ENCODE peak calls at places on chromosomes 12 and 14, in four cellular contexts. H, I, P and A are unnamed samples.

GRCh38 chr14:24139272-24139934 is 2.0 kb downstream of the EMC9 start:
- DNase-seq in H (no peak), I (no peak), P (no peak), A (no peak)

GRCh38 chr14:95244587-95244986 is 75.1 kb downstream of the CLMN start:
- DNase-seq in H (no peak), I (no peak), P (no peak), A (no peak)

GRCh38 chr12:34395056-34396005 is 373.0 kb downstream of the ALG10 start:
- DNase-seq in H (no peak), I (peak; percentile 42), P (no peak), A (peak; percentile 33)

GRCh38 chr14:60214415-60215126 is 34.5 kb upstream of the PPM1A start:
- DNase-seq in H (no peak), I (no peak), P (no peak), A (no peak)

GRCh38 chr12:128621304-128621703 is 202.5 kb downstream of the SLC15A4 start:
- DNase-seq in H (no peak), I (no peak), P (no peak), A (no peak)

GRCh38 chr12:87152841-87153528 is 876.2 kb downstream of the C12orf50 start:
- DNase-seq in H (no peak), I (no peak), P (peak; percentile 12), A (no peak)

GRCh38 chr12:57655541-57656240 is 22.7 kb upstream of the B4GALNT1 start:
- DNase-seq in H (no peak), I (no peak), P (no peak), A (no peak)

GRCh38 chr14:104432611-104433231 is 146.8 kb upstream of the C14orf180 start:
- DNase-seq in H (no peak), I (no peak), P (no peak), A (peak; percentile 66)

GRCh38 chr12:51871126-51871525 is 16.8 kb upstream of the ANKRD33 start:
- DNase-seq in H (no peak), I (peak; percentile 49), P (no peak), A (no peak)

GRCh38 chr12:53219116-53219955 is 12.3 kb upstream of the ITGB7 start:
- DNase-seq in H (peak; percentile 31), I (peak; percentile 76), P (peak; percentile 56), A (no peak)

GRCh38 chr14:38310420-38310995 is 54.6 kb upstream of the CLEC14A start:
- DNase-seq in H (no peak), I (no peak), P (no peak), A (no peak)

GRCh38 chr12:109606261-109607028 is 32.9 kb downstream of the MVK start:
- DNase-seq in H (no peak), I (no peak), P (peak; percentile 38), A (no peak)

GRCh38 chr14:104817930-104818713 is 17.2 kb downstream of the ZBTB42 start:
- DNase-seq in H (no peak), I (no peak), P (no peak), A (peak; percentile 32)

GRCh38 chr12:96225003-96225855 is 31.1 kb downstream of the ELK3 start:
- DNase-seq in H (no peak), I (no peak), P (peak; percentile 67), A (peak; percentile 7)

GRCh38 chr12:54282949-54283593 is 2.5 kb downstream of the HNRNPA1 start:
- DNase-seq in H (no peak), I (no peak), P (no peak), A (no peak)

GRCh38 chr14:20587489-20588154 is at the start of gene RNASE11:
- DNase-seq in H (no peak), I (no peak), P (no peak), A (no peak)

GRCh38 chr14:100019156-100019882 is 45.9 kb upstream of the EVL start:
- DNase-seq in H (no peak), I (no peak), P (peak; percentile 46), A (no peak)

GRCh38 chr14:92484132-92484823 is 29.3 kb upstream of the RIN3 start:
- DNase-seq in H (no peak), I (no peak), P (no peak), A (peak; percentile 34)

DNA sequence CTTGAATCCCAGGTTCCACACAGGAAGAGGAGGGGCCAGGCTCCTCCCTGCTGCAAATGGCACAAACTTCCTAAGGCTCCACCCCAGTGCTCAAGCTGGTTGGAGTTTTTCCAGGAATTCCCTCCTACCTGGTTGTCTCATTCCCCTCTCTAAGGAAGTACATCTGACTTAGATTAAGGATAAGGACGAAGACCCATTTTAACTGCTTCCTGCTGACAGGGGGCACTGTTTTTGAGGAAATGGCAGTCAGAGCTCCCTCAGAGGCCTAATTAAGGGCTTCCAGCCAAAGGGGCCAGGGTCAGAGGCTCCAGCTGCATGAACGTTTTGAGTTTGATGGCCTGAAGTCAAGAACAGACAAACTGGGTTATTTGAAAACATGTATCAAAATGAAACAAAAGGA is 1084.7 kb downstream of the SLC6A15 start:
- DNase-seq in H (no peak), I (no peak), P (peak; percentile 26), A (no peak)
- TF ChIP-seq CTCF in H (no peak), I (no peak), P (no peak), A (no peak)

GRCh38 chr14:84252706-84253105 is 1277.2 kb upstream of the FLRT2 start:
- DNase-seq in H (no peak), I (no peak), P (no peak), A (no peak)
- TF ChIP-seq CTCF in H (no peak), I (no peak), P (no peak), A (no peak)

GRCh38 chr12:68665016-68665569 is 21.7 kb upstream of the NUP107 start:
- DNase-seq in H (no peak), I (no peak), P (no peak), A (no peak)

GRCh38 chr12:68673788-68674187 is 13.0 kb upstream of the NUP107 start:
- DNase-seq in H (no peak), I (no peak), P (no peak), A (no peak)

GRCh38 chr12:68667286-68667685 is 19.5 kb upstream of the NUP107 start:
- DNase-seq in H (no peak), I (no peak), P (no peak), A (no peak)

GRCh38 chr12:68667896-68668295 is 18.9 kb upstream of the NUP107 start:
- DNase-seq in H (no peak), I (no peak), P (no peak), A (no peak)
- TF ChIP-seq CTCF in H (no peak), I (no peak), P (no peak), A (no peak)

GRCh38 chr12:125068391-125068790 is 3.2 kb downstream of the AACS start:
- DNase-seq in H (no peak), I (no peak), P (no peak), A (no peak)
- TF ChIP-seq CTCF in H (no peak), I (no peak), P (no peak), A (no peak)

GRCh38 chr12:47870175-47870781 is 34.5 kb downstream of the VDR start:
- DNase-seq in H (no peak), I (no peak), P (peak; percentile 46), A (no peak)
- TF ChIP-seq CTCF in H (peak; percentile 14), I (peak; percentile 52), P (peak; percentile 52), A (peak; percentile 31)

GRCh38 chr12:91989143-91989542 is 156.5 kb downstream of the BTG1 start:
- DNase-seq in H (no peak), I (no peak), P (no peak), A (no peak)

GRCh38 chr12:91993287-91994028 is 152.2 kb downstream of the BTG1 start:
- DNase-seq in H (no peak), I (no peak), P (no peak), A (no peak)

GRCh38 chr12:91994208-91994797 is 151.3 kb downstream of the BTG1 start:
- DNase-seq in H (no peak), I (no peak), P (no peak), A (no peak)

GRCh38 chr12:91990525-91990924 is 155.1 kb downstream of the BTG1 start:
- DNase-seq in H (no peak), I (no peak), P (no peak), A (no peak)

DNA sequence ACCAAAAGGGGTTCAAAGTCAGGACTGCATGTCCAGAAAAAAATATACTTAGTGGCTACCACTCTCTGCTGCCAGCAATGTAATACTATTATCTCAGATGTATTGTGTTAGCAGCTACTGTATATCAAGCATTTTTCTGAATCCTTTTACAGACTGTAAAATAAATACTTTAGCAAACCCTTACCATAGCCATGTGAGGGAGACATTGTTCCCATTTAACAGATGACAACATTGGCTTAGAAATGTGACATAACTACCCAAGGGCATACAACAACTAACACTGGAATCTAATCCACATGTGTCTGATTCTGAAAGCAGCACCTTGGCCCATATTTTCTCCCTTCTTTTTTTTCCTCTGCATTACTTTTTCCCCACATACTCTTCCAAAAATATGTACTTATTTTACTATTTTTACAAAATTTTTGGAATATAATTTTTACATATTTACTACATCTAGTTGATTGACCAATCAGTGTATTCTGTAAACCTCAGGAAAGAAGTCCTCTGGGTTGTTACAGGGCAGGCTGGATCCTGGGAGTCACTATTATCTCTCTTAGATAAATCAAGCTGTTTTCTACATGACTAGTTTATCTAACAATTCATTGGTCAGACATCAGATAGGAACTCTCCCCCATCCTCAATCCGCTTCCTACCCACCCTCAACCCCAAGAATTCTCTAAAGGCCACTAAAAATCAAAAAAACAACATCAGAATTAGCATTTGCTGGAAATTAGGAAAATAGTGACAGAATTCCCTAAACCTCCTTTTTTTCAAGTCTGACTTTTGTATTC is 154.1 kb downstream of the BTG1 start:
- DNase-seq in H (no peak), I (no peak), P (no peak), A (no peak)
- TF ChIP-seq CTCF in H (peak; percentile 58), I (no peak), P (no peak), A (no peak)

GRCh38 chr12:106226884-106227640 is 20.8 kb downstream of the CKAP4 start:
- DNase-seq in H (no peak), I (no peak), P (peak; percentile 74), A (no peak)

GRCh38 chr12:106223485-106224391 is 24.1 kb downstream of the CKAP4 start:
- DNase-seq in H (peak; percentile 68), I (peak; percentile 85), P (peak; percentile 75), A (no peak)

GRCh38 chr12:106220561-106220960 is 27.3 kb downstream of the CKAP4 start:
- DNase-seq in H (no peak), I (no peak), P (no peak), A (no peak)

GRCh38 chr12:106227641-106228319 is 20.0 kb downstream of the CKAP4 start:
- DNase-seq in H (peak; percentile 46), I (peak; percentile 84), P (peak; percentile 24), A (peak; percentile 90)

GRCh38 chr12:106224392-106224706 is 23.5 kb downstream of the CKAP4 start:
- DNase-seq in H (no peak), I (no peak), P (no peak), A (no peak)
- TF ChIP-seq CTCF in H (peak; percentile 45), I (no peak), P (no peak), A (peak; percentile 74)